ENCODE peak calls at places on chromosome 9, in seven cellular contexts. One of them, this sample, is unnamed.

GRCh38 chr9:103714992-103715391 is 379.1 kb upstream of the SMC2 start:
- DNase-seq in hippocampal formation: no peak
- DNase-seq in NCI-H345: no peak
- DNase-seq in GM04504: no peak
- DNase-seq in activated naive CD8-positive, alpha-beta T cell treated with anti-CD3 and anti-CD28 coated beads, Interleukin-2, amount 50 U/mL, for 24 hours: no peak
- DNase-seq in central memory CD8-positive, alpha-beta T cell: no peak
- DNase-seq in fibroblast of lung: no peak
- DNase-seq in this sample: peak; percentile 59

GRCh38 chr9:34611251-34611810 is 566 bp downstream of the RPP25L start:
- DNase-seq in fibroblast of lung: peak; percentile 22
- DNase-seq in central memory CD8-positive, alpha-beta T cell: no peak
- DNase-seq in NCI-H345: no peak
- DNase-seq in activated naive CD8-positive, alpha-beta T cell treated with anti-CD3 and anti-CD28 coated beads, Interleukin-2, amount 50 U/mL, for 24 hours: no peak
- DNase-seq in GM04504: no peak
- DNase-seq in hippocampal formation: no peak
- DNase-seq in this sample: no peak

GRCh38 chr9:133415107-133415506 is 2.7 kb downstream of the REXO4 start:
- DNase-seq in fibroblast of lung: no peak
- DNase-seq in GM04504: no peak
- DNase-seq in hippocampal formation: no peak
- DNase-seq in activated naive CD8-positive, alpha-beta T cell treated with anti-CD3 and anti-CD28 coated beads, Interleukin-2, amount 50 U/mL, for 24 hours: no peak
- DNase-seq in central memory CD8-positive, alpha-beta T cell: no peak
- DNase-seq in NCI-H345: no peak
- DNase-seq in this sample: no peak

GRCh38 chr9:19085295-19085694 is 17.4 kb downstream of the HAUS6 start:
- DNase-seq in NCI-H345: peak; percentile 46
- DNase-seq in fibroblast of lung: peak; percentile 11
- DNase-seq in hippocampal formation: no peak
- DNase-seq in central memory CD8-positive, alpha-beta T cell: no peak
- DNase-seq in activated naive CD8-positive, alpha-beta T cell treated with anti-CD3 and anti-CD28 coated beads, Interleukin-2, amount 50 U/mL, for 24 hours: no peak
- DNase-seq in GM04504: peak; percentile 1
- DNase-seq in this sample: no peak

GRCh38 chr9:4573634-4574391 is 83.5 kb downstream of the SLC1A1 start:
- DNase-seq in activated naive CD8-positive, alpha-beta T cell treated with anti-CD3 and anti-CD28 coated beads, Interleukin-2, amount 50 U/mL, for 24 hours: no peak
- DNase-seq in GM04504: no peak
- DNase-seq in fibroblast of lung: no peak
- DNase-seq in central memory CD8-positive, alpha-beta T cell: no peak
- DNase-seq in NCI-H345: peak; percentile 33
- DNase-seq in hippocampal formation: no peak
- DNase-seq in this sample: no peak

GRCh38 chr9:20981486-20981885 is 50.0 kb downstream of the HACD4 start:
- DNase-seq in GM04504: peak; percentile 80
- DNase-seq in central memory CD8-positive, alpha-beta T cell: no peak
- DNase-seq in NCI-H345: no peak
- DNase-seq in activated naive CD8-positive, alpha-beta T cell treated with anti-CD3 and anti-CD28 coated beads, Interleukin-2, amount 50 U/mL, for 24 hours: no peak
- DNase-seq in hippocampal formation: no peak
- DNase-seq in fibroblast of lung: peak; percentile 88
- DNase-seq in this sample: no peak

GRCh38 chr9:72665421-72665820 is 144.0 kb downstream of the TMC1 start:
- DNase-seq in activated naive CD8-positive, alpha-beta T cell treated with anti-CD3 and anti-CD28 coated beads, Interleukin-2, amount 50 U/mL, for 24 hours: no peak
- DNase-seq in fibroblast of lung: no peak
- DNase-seq in hippocampal formation: no peak
- DNase-seq in NCI-H345: no peak
- DNase-seq in GM04504: peak; percentile 30
- DNase-seq in central memory CD8-positive, alpha-beta T cell: no peak
- DNase-seq in this sample: no peak

GRCh38 chr9:114571391-114571790 is 16.2 kb upstream of the ATP6V1G1 start:
- DNase-seq in central memory CD8-positive, alpha-beta T cell: no peak
- DNase-seq in hippocampal formation: no peak
- DNase-seq in NCI-H345: no peak
- DNase-seq in fibroblast of lung: no peak
- DNase-seq in activated naive CD8-positive, alpha-beta T cell treated with anti-CD3 and anti-CD28 coated beads, Interleukin-2, amount 50 U/mL, for 24 hours: no peak
- DNase-seq in GM04504: no peak
- DNase-seq in this sample: no peak

GRCh38 chr9:127931092-127931881 is 710 bp upstream of the PIP5KL1 start:
- DNase-seq in hippocampal formation: no peak
- DNase-seq in NCI-H345: peak; percentile 61
- DNase-seq in activated naive CD8-positive, alpha-beta T cell treated with anti-CD3 and anti-CD28 coated beads, Interleukin-2, amount 50 U/mL, for 24 hours: no peak
- DNase-seq in central memory CD8-positive, alpha-beta T cell: no peak
- DNase-seq in fibroblast of lung: peak; percentile 79
- DNase-seq in GM04504: no peak
- DNase-seq in this sample: no peak

GRCh38 chr9:104544644-104545043 is 8.0 kb upstream of the OR13C3 start:
- DNase-seq in NCI-H345: no peak
- DNase-seq in GM04504: no peak
- DNase-seq in central memory CD8-positive, alpha-beta T cell: no peak
- DNase-seq in activated naive CD8-positive, alpha-beta T cell treated with anti-CD3 and anti-CD28 coated beads, Interleukin-2, amount 50 U/mL, for 24 hours: no peak
- DNase-seq in fibroblast of lung: no peak
- DNase-seq in hippocampal formation: no peak
- DNase-seq in this sample: no peak

GRCh38 chr9:115008536-115008935 is 78.1 kb upstream of the TNFSF8 start:
- DNase-seq in hippocampal formation: no peak
- DNase-seq in GM04504: peak; percentile 77
- DNase-seq in fibroblast of lung: peak; percentile 86
- DNase-seq in central memory CD8-positive, alpha-beta T cell: no peak
- DNase-seq in activated naive CD8-positive, alpha-beta T cell treated with anti-CD3 and anti-CD28 coated beads, Interleukin-2, amount 50 U/mL, for 24 hours: no peak
- DNase-seq in NCI-H345: no peak
- DNase-seq in this sample: no peak

GRCh38 chr9:23830949-23831730 is 5.1 kb upstream of the ELAVL2 start:
- DNase-seq in hippocampal formation: no peak
- DNase-seq in fibroblast of lung: no peak
- DNase-seq in NCI-H345: no peak
- DNase-seq in GM04504: no peak
- DNase-seq in activated naive CD8-positive, alpha-beta T cell treated with anti-CD3 and anti-CD28 coated beads, Interleukin-2, amount 50 U/mL, for 24 hours: no peak
- DNase-seq in central memory CD8-positive, alpha-beta T cell: no peak
- DNase-seq in this sample: peak; percentile 32

GRCh38 chr9:127809562-127810377 is 7.1 kb downstream of the FPGS start:
- DNase-seq in hippocampal formation: no peak
- DNase-seq in GM04504: no peak
- DNase-seq in NCI-H345: no peak
- DNase-seq in activated naive CD8-positive, alpha-beta T cell treated with anti-CD3 and anti-CD28 coated beads, Interleukin-2, amount 50 U/mL, for 24 hours: no peak
- DNase-seq in central memory CD8-positive, alpha-beta T cell: no peak
- DNase-seq in fibroblast of lung: no peak
- DNase-seq in this sample: peak; percentile 69

GRCh38 chr9:91146391-91147019 is 215.2 kb downstream of the AUH start:
- DNase-seq in central memory CD8-positive, alpha-beta T cell: no peak
- DNase-seq in activated naive CD8-positive, alpha-beta T cell treated with anti-CD3 and anti-CD28 coated beads, Interleukin-2, amount 50 U/mL, for 24 hours: no peak
- DNase-seq in hippocampal formation: no peak
- DNase-seq in fibroblast of lung: no peak
- DNase-seq in NCI-H345: no peak
- DNase-seq in GM04504: no peak
- DNase-seq in this sample: no peak

GRCh38 chr9:2284770-2285169 is 269.6 kb downstream of the SMARCA2 start:
- DNase-seq in activated naive CD8-positive, alpha-beta T cell treated with anti-CD3 and anti-CD28 coated beads, Interleukin-2, amount 50 U/mL, for 24 hours: no peak
- DNase-seq in fibroblast of lung: no peak
- DNase-seq in hippocampal formation: no peak
- DNase-seq in NCI-H345: no peak
- DNase-seq in central memory CD8-positive, alpha-beta T cell: no peak
- DNase-seq in GM04504: no peak
- DNase-seq in this sample: no peak

GRCh38 chr9:129197978-129198736 is 20.1 kb upstream of the IER5L start:
- DNase-seq in NCI-H345: no peak
- DNase-seq in fibroblast of lung: peak; percentile 78
- DNase-seq in central memory CD8-positive, alpha-beta T cell: no peak
- DNase-seq in hippocampal formation: no peak
- DNase-seq in GM04504: peak; percentile 68
- DNase-seq in activated naive CD8-positive, alpha-beta T cell treated with anti-CD3 and anti-CD28 coated beads, Interleukin-2, amount 50 U/mL, for 24 hours: no peak
- DNase-seq in this sample: no peak

GRCh38 chr9:124306098-124306735 is 48.5 kb downstream of the NEK6 start:
- DNase-seq in hippocampal formation: no peak
- DNase-seq in activated naive CD8-positive, alpha-beta T cell treated with anti-CD3 and anti-CD28 coated beads, Interleukin-2, amount 50 U/mL, for 24 hours: no peak
- DNase-seq in central memory CD8-positive, alpha-beta T cell: no peak
- DNase-seq in GM04504: peak; percentile 67
- DNase-seq in NCI-H345: no peak
- DNase-seq in fibroblast of lung: peak; percentile 92
- DNase-seq in this sample: no peak

GRCh38 chr9:89309608-89310485 is 1.1 kb upstream of the CKS2 start:
- DNase-seq in activated naive CD8-positive, alpha-beta T cell treated with anti-CD3 and anti-CD28 coated beads, Interleukin-2, amount 50 U/mL, for 24 hours: peak; percentile 28
- DNase-seq in hippocampal formation: peak; percentile 30
- DNase-seq in GM04504: no peak
- DNase-seq in central memory CD8-positive, alpha-beta T cell: no peak
- DNase-seq in NCI-H345: no peak
- DNase-seq in fibroblast of lung: no peak
- DNase-seq in this sample: no peak

GRCh38 chr9:124784503-124784902 is 7.6 kb downstream of the OLFML2A start:
- DNase-seq in fibroblast of lung: peak; percentile 55
- DNase-seq in central memory CD8-positive, alpha-beta T cell: no peak
- DNase-seq in activated naive CD8-positive, alpha-beta T cell treated with anti-CD3 and anti-CD28 coated beads, Interleukin-2, amount 50 U/mL, for 24 hours: no peak
- DNase-seq in NCI-H345: no peak
- DNase-seq in hippocampal formation: no peak
- DNase-seq in GM04504: peak; percentile 38
- DNase-seq in this sample: no peak

GRCh38 chr9:16992138-16992537 is 121.7 kb upstream of the BNC2 start:
- DNase-seq in fibroblast of lung: no peak
- DNase-seq in GM04504: no peak
- DNase-seq in central memory CD8-positive, alpha-beta T cell: no peak
- DNase-seq in NCI-H345: no peak
- DNase-seq in activated naive CD8-positive, alpha-beta T cell treated with anti-CD3 and anti-CD28 coated beads, Interleukin-2, amount 50 U/mL, for 24 hours: no peak
- DNase-seq in hippocampal formation: no peak
- DNase-seq in this sample: no peak

GRCh38 chr9:136255166-136255538 is 9.5 kb upstream of the QSOX2 start:
- DNase-seq in NCI-H345: no peak
- DNase-seq in activated naive CD8-positive, alpha-beta T cell treated with anti-CD3 and anti-CD28 coated beads, Interleukin-2, amount 50 U/mL, for 24 hours: no peak
- DNase-seq in hippocampal formation: no peak
- DNase-seq in fibroblast of lung: peak; percentile 48
- DNase-seq in central memory CD8-positive, alpha-beta T cell: no peak
- DNase-seq in GM04504: no peak
- DNase-seq in this sample: no peak

GRCh38 chr9:124007157-124007460 is 4.5 kb upstream of the LHX2 start:
- DNase-seq in central memory CD8-positive, alpha-beta T cell: no peak
- DNase-seq in activated naive CD8-positive, alpha-beta T cell treated with anti-CD3 and anti-CD28 coated beads, Interleukin-2, amount 50 U/mL, for 24 hours: no peak
- DNase-seq in NCI-H345: no peak
- DNase-seq in fibroblast of lung: no peak
- DNase-seq in GM04504: no peak
- DNase-seq in hippocampal formation: no peak
- DNase-seq in this sample: no peak

GRCh38 chr9:71793386-71794105 is 25.2 kb upstream of the CEMIP2 start:
- DNase-seq in NCI-H345: no peak
- DNase-seq in fibroblast of lung: no peak
- DNase-seq in GM04504: no peak
- DNase-seq in hippocampal formation: no peak
- DNase-seq in central memory CD8-positive, alpha-beta T cell: no peak
- DNase-seq in activated naive CD8-positive, alpha-beta T cell treated with anti-CD3 and anti-CD28 coated beads, Interleukin-2, amount 50 U/mL, for 24 hours: no peak
- DNase-seq in this sample: peak; percentile 54

GRCh38 chr9:110744753-110745522 is 76.3 kb downstream of the MUSK start:
- DNase-seq in central memory CD8-positive, alpha-beta T cell: no peak
- DNase-seq in fibroblast of lung: peak; percentile 98
- DNase-seq in NCI-H345: peak; percentile 9
- DNase-seq in hippocampal formation: no peak
- DNase-seq in GM04504: peak; percentile 93
- DNase-seq in activated naive CD8-positive, alpha-beta T cell treated with anti-CD3 and anti-CD28 coated beads, Interleukin-2, amount 50 U/mL, for 24 hours: no peak
- DNase-seq in this sample: no peak

GRCh38 chr9:107504585-107505455 is 15.3 kb upstream of the KLF4 start:
- DNase-seq in fibroblast of lung: peak; percentile 94
- DNase-seq in hippocampal formation: no peak
- DNase-seq in NCI-H345: peak; percentile 37
- DNase-seq in central memory CD8-positive, alpha-beta T cell: no peak
- DNase-seq in activated naive CD8-positive, alpha-beta T cell treated with anti-CD3 and anti-CD28 coated beads, Interleukin-2, amount 50 U/mL, for 24 hours: no peak
- DNase-seq in GM04504: no peak
- DNase-seq in this sample: no peak

GRCh38 chr9:130957451-130958203 is 18.6 kb upstream of the FIBCD1 start:
- DNase-seq in NCI-H345: no peak
- DNase-seq in hippocampal formation: no peak
- DNase-seq in central memory CD8-positive, alpha-beta T cell: no peak
- DNase-seq in activated naive CD8-positive, alpha-beta T cell treated with anti-CD3 and anti-CD28 coated beads, Interleukin-2, amount 50 U/mL, for 24 hours: no peak
- DNase-seq in GM04504: no peak
- DNase-seq in fibroblast of lung: no peak
- DNase-seq in this sample: no peak

GRCh38 chr9:108775901-108776306 is 79.9 kb downstream of the ACTL7B start:
- DNase-seq in activated naive CD8-positive, alpha-beta T cell treated with anti-CD3 and anti-CD28 coated beads, Interleukin-2, amount 50 U/mL, for 24 hours: no peak
- DNase-seq in fibroblast of lung: no peak
- DNase-seq in central memory CD8-positive, alpha-beta T cell: no peak
- DNase-seq in hippocampal formation: no peak
- DNase-seq in GM04504: no peak
- DNase-seq in NCI-H345: peak; percentile 51
- DNase-seq in this sample: no peak

GRCh38 chr9:74942801-74943200 is 9.9 kb downstream of the C9orf40 start:
- DNase-seq in GM04504: no peak
- DNase-seq in NCI-H345: no peak
- DNase-seq in hippocampal formation: no peak
- DNase-seq in central memory CD8-positive, alpha-beta T cell: no peak
- DNase-seq in fibroblast of lung: no peak
- DNase-seq in activated naive CD8-positive, alpha-beta T cell treated with anti-CD3 and anti-CD28 coated beads, Interleukin-2, amount 50 U/mL, for 24 hours: peak; percentile 32
- DNase-seq in this sample: no peak

GRCh38 chr9:133641861-133642595 is 5.9 kb downstream of the DBH start:
- DNase-seq in hippocampal formation: no peak
- DNase-seq in GM04504: no peak
- DNase-seq in activated naive CD8-positive, alpha-beta T cell treated with anti-CD3 and anti-CD28 coated beads, Interleukin-2, amount 50 U/mL, for 24 hours: no peak
- DNase-seq in fibroblast of lung: no peak
- DNase-seq in central memory CD8-positive, alpha-beta T cell: no peak
- DNase-seq in NCI-H345: no peak
- DNase-seq in this sample: no peak

GRCh38 chr9:88574993-88575392 is 40.0 kb downstream of the NXNL2 start:
- DNase-seq in NCI-H345: no peak
- DNase-seq in hippocampal formation: no peak
- DNase-seq in GM04504: peak; percentile 44
- DNase-seq in activated naive CD8-positive, alpha-beta T cell treated with anti-CD3 and anti-CD28 coated beads, Interleukin-2, amount 50 U/mL, for 24 hours: no peak
- DNase-seq in central memory CD8-positive, alpha-beta T cell: no peak
- DNase-seq in fibroblast of lung: peak; percentile 47
- DNase-seq in this sample: no peak

GRCh38 chr9:26142631-26143030 is 464.4 kb upstream of the TUSC1 start:
- DNase-seq in fibroblast of lung: no peak
- DNase-seq in NCI-H345: no peak
- DNase-seq in central memory CD8-positive, alpha-beta T cell: no peak
- DNase-seq in activated naive CD8-positive, alpha-beta T cell treated with anti-CD3 and anti-CD28 coated beads, Interleukin-2, amount 50 U/mL, for 24 hours: no peak
- DNase-seq in hippocampal formation: no peak
- DNase-seq in GM04504: no peak
- DNase-seq in this sample: no peak

GRCh38 chr9:94120854-94121376 is 36.7 kb downstream of the PTPDC1 start:
- DNase-seq in activated naive CD8-positive, alpha-beta T cell treated with anti-CD3 and anti-CD28 coated beads, Interleukin-2, amount 50 U/mL, for 24 hours: no peak
- DNase-seq in NCI-H345: no peak
- DNase-seq in GM04504: no peak
- DNase-seq in hippocampal formation: no peak
- DNase-seq in fibroblast of lung: no peak
- DNase-seq in central memory CD8-positive, alpha-beta T cell: no peak
- DNase-seq in this sample: no peak

GRCh38 chr9:115814081-115814480 is 339.5 kb upstream of the PAPPA start:
- DNase-seq in NCI-H345: no peak
- DNase-seq in fibroblast of lung: no peak
- DNase-seq in hippocampal formation: no peak
- DNase-seq in GM04504: no peak
- DNase-seq in central memory CD8-positive, alpha-beta T cell: no peak
- DNase-seq in activated naive CD8-positive, alpha-beta T cell treated with anti-CD3 and anti-CD28 coated beads, Interleukin-2, amount 50 U/mL, for 24 hours: no peak
- DNase-seq in this sample: no peak

GRCh38 chr9:115733736-115734135 is 419.9 kb upstream of the PAPPA start:
- DNase-seq in hippocampal formation: no peak
- DNase-seq in GM04504: no peak
- DNase-seq in fibroblast of lung: peak; percentile 22
- DNase-seq in NCI-H345: no peak
- DNase-seq in activated naive CD8-positive, alpha-beta T cell treated with anti-CD3 and anti-CD28 coated beads, Interleukin-2, amount 50 U/mL, for 24 hours: no peak
- DNase-seq in central memory CD8-positive, alpha-beta T cell: no peak
- DNase-seq in this sample: no peak

This sample was measured in WTC11.